ENCODE peak calls at places on chromosomes 16 and 17, in seven cellular contexts. One of them, this sample, is unnamed.

GRCh38 chr17:49358638-49359247 is 3.3 kb downstream of the ZNF652 start:
- DNase-seq in body of pancreas: no peak
- DNase-seq in tibial artery: no peak
- DNase-seq in ovary: no peak
- DNase-seq in NT2/D1: no peak
- DNase-seq in mammary epithelial cell: no peak
- DNase-seq in tibial nerve: no peak
- DNase-seq in this sample: no peak

GRCh38 chr17:3575506-3575905 is 17.9 kb upstream of the TRPV3 start:
- DNase-seq in tibial nerve: no peak
- DNase-seq in body of pancreas: no peak
- DNase-seq in tibial artery: no peak
- DNase-seq in ovary: no peak
- DNase-seq in mammary epithelial cell: peak; percentile 96
- DNase-seq in NT2/D1: no peak
- DNase-seq in this sample: no peak

GRCh38 chr16:85151603-85152413 is 39.5 kb upstream of the CIBAR2 start:
- DNase-seq in mammary epithelial cell: peak; percentile 76
- DNase-seq in ovary: peak; percentile 80
- DNase-seq in body of pancreas: peak; percentile 68
- DNase-seq in tibial artery: peak; percentile 80
- DNase-seq in NT2/D1: no peak
- DNase-seq in tibial nerve: peak; percentile 38
- DNase-seq in this sample: no peak

GRCh38 chr16:31455601-31456314 is 3.5 kb upstream of the ARMC5 start:
- DNase-seq in mammary epithelial cell: no peak
- DNase-seq in body of pancreas: no peak
- DNase-seq in tibial nerve: no peak
- DNase-seq in ovary: no peak
- DNase-seq in tibial artery: peak; percentile 20
- DNase-seq in NT2/D1: no peak
- DNase-seq in this sample: no peak

GRCh38 chr17:77208217-77208808 is 67.5 kb downstream of the SEC14L1 start:
- DNase-seq in body of pancreas: peak; percentile 81
- DNase-seq in ovary: no peak
- DNase-seq in tibial nerve: no peak
- DNase-seq in NT2/D1: peak; percentile 22
- DNase-seq in tibial artery: peak; percentile 40
- DNase-seq in mammary epithelial cell: no peak
- DNase-seq in this sample: no peak

GRCh38 chr16:66551362-66551761 is 1.0 kb upstream of the CKLF start:
- DNase-seq in body of pancreas: peak; percentile 44
- DNase-seq in tibial artery: no peak
- DNase-seq in tibial nerve: no peak
- DNase-seq in NT2/D1: peak; percentile 40
- DNase-seq in mammary epithelial cell: no peak
- DNase-seq in ovary: no peak
- DNase-seq in this sample: no peak

GRCh38 chr17:82440377-82440981 is 10.1 kb downstream of the CYBC1 start:
- DNase-seq in tibial artery: no peak
- DNase-seq in body of pancreas: no peak
- DNase-seq in ovary: no peak
- DNase-seq in mammary epithelial cell: no peak
- DNase-seq in tibial nerve: no peak
- DNase-seq in NT2/D1: no peak
- DNase-seq in this sample: no peak

GRCh38 chr16:278863-279366 is 1.5 kb upstream of the ARHGDIG start:
- DNase-seq in NT2/D1: no peak
- DNase-seq in body of pancreas: peak; percentile 94
- DNase-seq in mammary epithelial cell: peak; percentile 73
- DNase-seq in tibial artery: no peak
- DNase-seq in tibial nerve: no peak
- DNase-seq in ovary: no peak
- DNase-seq in this sample: no peak

GRCh38 chr16:65122974-65123845 is 1.3 kb upstream of the CDH11 start:
- DNase-seq in ovary: peak; percentile 92
- DNase-seq in tibial nerve: peak; percentile 44
- DNase-seq in mammary epithelial cell: no peak
- DNase-seq in NT2/D1: no peak
- DNase-seq in tibial artery: peak; percentile 70
- DNase-seq in body of pancreas: no peak
- DNase-seq in this sample: no peak

GRCh38 chr17:40218006-40218739 is 931 bp upstream of the WIPF2 start:
- DNase-seq in mammary epithelial cell: no peak
- DNase-seq in body of pancreas: no peak
- DNase-seq in tibial nerve: no peak
- DNase-seq in NT2/D1: no peak
- DNase-seq in ovary: no peak
- DNase-seq in tibial artery: no peak
- DNase-seq in this sample: no peak

GRCh38 chr17:78406396-78406795 is 27.9 kb downstream of the PGS1 start:
- DNase-seq in tibial nerve: no peak
- DNase-seq in body of pancreas: no peak
- DNase-seq in mammary epithelial cell: no peak
- DNase-seq in NT2/D1: no peak
- DNase-seq in ovary: no peak
- DNase-seq in tibial artery: no peak
- DNase-seq in this sample: no peak

GRCh38 chr16:140175-140857 is 1.8 kb upstream of the NPRL3 start:
- DNase-seq in body of pancreas: no peak
- DNase-seq in ovary: no peak
- DNase-seq in tibial nerve: no peak
- DNase-seq in mammary epithelial cell: no peak
- DNase-seq in NT2/D1: no peak
- DNase-seq in tibial artery: no peak
- DNase-seq in this sample: no peak

GRCh38 chr17:37273419-37274051 is 102.2 kb upstream of the C17orf78 start:
- DNase-seq in tibial nerve: no peak
- DNase-seq in ovary: no peak
- DNase-seq in tibial artery: no peak
- DNase-seq in NT2/D1: no peak
- DNase-seq in body of pancreas: no peak
- DNase-seq in mammary epithelial cell: no peak
- DNase-seq in this sample: no peak

GRCh38 chr16:65666132-65666869 is 544.4 kb upstream of the CDH11 start:
- DNase-seq in tibial artery: no peak
- DNase-seq in tibial nerve: no peak
- DNase-seq in NT2/D1: no peak
- DNase-seq in body of pancreas: no peak
- DNase-seq in mammary epithelial cell: peak; percentile 19
- DNase-seq in ovary: peak; percentile 30
- DNase-seq in this sample: no peak

GRCh38 chr17:68600881-68601564 is at the start of gene FAM20A:
- DNase-seq in tibial nerve: no peak
- DNase-seq in NT2/D1: no peak
- DNase-seq in mammary epithelial cell: no peak
- DNase-seq in ovary: peak; percentile 66
- DNase-seq in body of pancreas: peak; percentile 51
- DNase-seq in tibial artery: no peak
- DNase-seq in this sample: no peak

GRCh38 chr17:10021239-10021638 is 116.2 kb upstream of the RCVRN start:
- DNase-seq in ovary: no peak
- DNase-seq in tibial nerve: peak; percentile 47
- DNase-seq in mammary epithelial cell: no peak
- DNase-seq in body of pancreas: peak; percentile 61
- DNase-seq in NT2/D1: no peak
- DNase-seq in tibial artery: peak; percentile 52
- DNase-seq in this sample: no peak

GRCh38 chr17:82882715-82883446 is 43.1 kb upstream of the ZNF750 start:
- DNase-seq in tibial nerve: no peak
- DNase-seq in mammary epithelial cell: no peak
- DNase-seq in tibial artery: no peak
- DNase-seq in ovary: no peak
- DNase-seq in body of pancreas: peak; percentile 95
- DNase-seq in NT2/D1: no peak
- DNase-seq in this sample: no peak

GRCh38 chr16:59305850-59306249 is 571.7 kb upstream of the GOT2 start:
- DNase-seq in tibial nerve: no peak
- DNase-seq in mammary epithelial cell: no peak
- DNase-seq in NT2/D1: no peak
- DNase-seq in tibial artery: no peak
- DNase-seq in ovary: no peak
- DNase-seq in body of pancreas: no peak
- DNase-seq in this sample: no peak

GRCh38 chr17:77304051-77304745 is 163.4 kb downstream of the SEC14L1 start:
- DNase-seq in body of pancreas: no peak
- DNase-seq in tibial artery: no peak
- DNase-seq in NT2/D1: no peak
- DNase-seq in tibial nerve: no peak
- DNase-seq in mammary epithelial cell: no peak
- DNase-seq in ovary: no peak
- DNase-seq in this sample: no peak

GRCh38 chr17:69471406-69471805 is 56.9 kb downstream of the MAP2K6 start:
- DNase-seq in mammary epithelial cell: no peak
- DNase-seq in tibial nerve: no peak
- DNase-seq in body of pancreas: no peak
- DNase-seq in tibial artery: no peak
- DNase-seq in NT2/D1: no peak
- DNase-seq in ovary: no peak
- DNase-seq in this sample: no peak

GRCh38 chr16:71927383-71927782 is 32.1 kb downstream of the IST1 start:
- DNase-seq in tibial nerve: no peak
- DNase-seq in ovary: peak; percentile 43
- DNase-seq in tibial artery: peak; percentile 29
- DNase-seq in mammary epithelial cell: peak; percentile 81
- DNase-seq in body of pancreas: peak; percentile 48
- DNase-seq in NT2/D1: no peak
- DNase-seq in this sample: no peak

GRCh38 chr16:80467961-80468360 is 72.8 kb upstream of the DYNLRB2 start:
- DNase-seq in ovary: no peak
- DNase-seq in NT2/D1: no peak
- DNase-seq in tibial artery: no peak
- DNase-seq in mammary epithelial cell: no peak
- DNase-seq in tibial nerve: no peak
- DNase-seq in body of pancreas: no peak
- DNase-seq in this sample: no peak

GRCh38 chr17:45225964-45226530 is 4.4 kb downstream of the FMNL1 start:
- DNase-seq in ovary: no peak
- DNase-seq in body of pancreas: peak; percentile 82
- DNase-seq in NT2/D1: no peak
- DNase-seq in tibial artery: peak; percentile 81
- DNase-seq in mammary epithelial cell: no peak
- DNase-seq in tibial nerve: peak; percentile 38
- DNase-seq in this sample: no peak

GRCh38 chr17:19703776-19704371 is 12.5 kb downstream of the SLC47A2 start:
- DNase-seq in ovary: no peak
- DNase-seq in body of pancreas: peak; percentile 25
- DNase-seq in mammary epithelial cell: no peak
- DNase-seq in tibial artery: no peak
- DNase-seq in tibial nerve: no peak
- DNase-seq in NT2/D1: no peak
- DNase-seq in this sample: no peak

GRCh38 chr16:619476-620100 is 11.2 kb upstream of the WFIKKN1 start:
- DNase-seq in NT2/D1: no peak
- DNase-seq in tibial nerve: no peak
- DNase-seq in ovary: no peak
- DNase-seq in tibial artery: no peak
- DNase-seq in mammary epithelial cell: no peak
- DNase-seq in body of pancreas: no peak
- DNase-seq in this sample: no peak

GRCh38 chr16:46911650-46912049 is 27.5 kb downstream of the GPT2 start:
- DNase-seq in NT2/D1: no peak
- DNase-seq in body of pancreas: no peak
- DNase-seq in mammary epithelial cell: no peak
- DNase-seq in tibial nerve: no peak
- DNase-seq in ovary: no peak
- DNase-seq in tibial artery: no peak
- DNase-seq in this sample: no peak
- H3K4me3 ChIP-seq in NT2/D1: no peak overlapping the region
- H3K4me3 ChIP-seq in body of pancreas: no peak overlapping the region
- H3K4me3 ChIP-seq in mammary epithelial cell: no peak overlapping the region
- H3K4me3 ChIP-seq in tibial nerve: no peak overlapping the region
- H3K4me3 ChIP-seq in ovary: no peak overlapping the region
- H3K4me3 ChIP-seq in tibial artery: no peak overlapping the region
- H3K4me3 ChIP-seq in this sample: no peak overlapping the region

GRCh38 chr17:66446419-66446818 is 144.0 kb downstream of the PRKCA start:
- DNase-seq in tibial nerve: no peak
- DNase-seq in mammary epithelial cell: no peak
- DNase-seq in ovary: no peak
- DNase-seq in tibial artery: no peak
- DNase-seq in body of pancreas: no peak
- DNase-seq in NT2/D1: no peak
- DNase-seq in this sample: no peak

GRCh38 chr17:66448008-66448644 is 145.7 kb downstream of the PRKCA start:
- DNase-seq in NT2/D1: no peak
- DNase-seq in tibial artery: no peak
- DNase-seq in body of pancreas: peak; percentile 22
- DNase-seq in tibial nerve: no peak
- DNase-seq in mammary epithelial cell: no peak
- DNase-seq in ovary: no peak
- DNase-seq in this sample: no peak

GRCh38 chr17:66445229-66445628 is 142.8 kb downstream of the PRKCA start:
- DNase-seq in body of pancreas: no peak
- DNase-seq in tibial artery: no peak
- DNase-seq in mammary epithelial cell: no peak
- DNase-seq in ovary: no peak
- DNase-seq in NT2/D1: no peak
- DNase-seq in tibial nerve: no peak
- DNase-seq in this sample: no peak

GRCh38 chr17:66449418-66449977 is 147.1 kb downstream of the PRKCA start:
- DNase-seq in tibial artery: no peak
- DNase-seq in mammary epithelial cell: no peak
- DNase-seq in tibial nerve: no peak
- DNase-seq in NT2/D1: no peak
- DNase-seq in body of pancreas: no peak
- DNase-seq in ovary: no peak
- DNase-seq in this sample: no peak

GRCh38 chr17:66447159-66447558 is 144.7 kb downstream of the PRKCA start:
- DNase-seq in ovary: no peak
- DNase-seq in NT2/D1: no peak
- DNase-seq in tibial nerve: no peak
- DNase-seq in tibial artery: no peak
- DNase-seq in mammary epithelial cell: no peak
- DNase-seq in body of pancreas: no peak
- DNase-seq in this sample: no peak
- H3K4me1 ChIP-seq in ovary: peaks cover 2% of the 10 kb centered on the region
- H3K4me1 ChIP-seq in NT2/D1: peaks cover 6% of the 10 kb centered on the region
- H3K4me1 ChIP-seq in tibial nerve: no peaks in the 10 kb centered on the region
- H3K4me1 ChIP-seq in tibial artery: no peaks in the 10 kb centered on the region
- H3K4me1 ChIP-seq in mammary epithelial cell: peaks cover 15% of the 10 kb centered on the region
- H3K4me1 ChIP-seq in body of pancreas: peaks cover 31% of the 10 kb centered on the region
- H3K4me1 ChIP-seq in this sample: peaks cover 6% of the 10 kb centered on the region

DNA sequence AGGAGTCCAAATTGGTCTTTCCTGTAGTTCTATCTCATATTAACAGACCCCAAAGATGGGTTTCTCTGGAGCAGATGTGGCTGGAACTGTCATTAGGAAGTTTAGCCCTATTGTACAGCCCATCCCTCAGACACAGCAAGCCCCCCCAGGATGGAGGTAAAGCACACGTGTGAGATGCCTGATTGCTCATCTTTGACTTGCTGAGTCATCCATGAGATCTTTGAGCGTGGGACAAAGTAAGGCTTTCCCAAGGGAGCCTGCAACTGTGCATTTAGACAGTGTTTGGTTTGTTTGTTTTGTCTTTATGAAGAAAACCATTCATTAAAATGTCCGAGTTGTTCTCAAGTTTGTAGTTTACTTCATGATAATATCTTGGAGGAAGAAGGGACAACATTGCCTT is 145.3 kb upstream of the CDH13 start:
- DNase-seq in tibial artery: no peak
- DNase-seq in body of pancreas: no peak
- DNase-seq in NT2/D1: no peak
- DNase-seq in mammary epithelial cell: no peak
- DNase-seq in ovary: no peak
- DNase-seq in tibial nerve: no peak
- DNase-seq in this sample: no peak
- H3K27me3 ChIP-seq in tibial artery: no peaks in the 10 kb centered on the region
- H3K27me3 ChIP-seq in body of pancreas: no peaks in the 10 kb centered on the region
- H3K27me3 ChIP-seq in NT2/D1: no peaks in the 10 kb centered on the region
- H3K27me3 ChIP-seq in mammary epithelial cell: peaks cover 4% of the 10 kb centered on the region
- H3K27me3 ChIP-seq in ovary: no peaks in the 10 kb centered on the region
- H3K27me3 ChIP-seq in tibial nerve: no peaks in the 10 kb centered on the region
- H3K27me3 ChIP-seq in this sample: no peaks in the 10 kb centered on the region

GRCh38 chr16:14186007-14186953 is 115.2 kb downstream of the MRTFB start:
- DNase-seq in ovary: no peak
- DNase-seq in tibial artery: peak; percentile 32
- DNase-seq in tibial nerve: no peak
- DNase-seq in mammary epithelial cell: no peak
- DNase-seq in NT2/D1: peak; percentile 20
- DNase-seq in body of pancreas: peak; percentile 15
- DNase-seq in this sample: no peak
- H3K4me3 ChIP-seq in ovary: peak overlapping the region; percentile 28
- H3K4me3 ChIP-seq in tibial artery: peak overlapping the region; percentile 59
- H3K4me3 ChIP-seq in tibial nerve: peak overlapping the region; percentile 16
- H3K4me3 ChIP-seq in mammary epithelial cell: no peak overlapping the region
- H3K4me3 ChIP-seq in NT2/D1: no peak overlapping the region
- H3K4me3 ChIP-seq in body of pancreas: no peak overlapping the region
- H3K4me3 ChIP-seq in this sample: no peak overlapping the region